ENCODE peak calls at places on chromosomes 5 and 9, in six cellular contexts. One of them, this sample, is unnamed.

GRCh38 chr9:124454791-124455443 is 4.7 kb downstream of the ADGRD2 start:
- DNase-seq in anterior cingulate cortex: no peak
- DNase-seq in GF-D8: no peak
- DNase-seq in CD4-positive, alpha-beta memory T cell: no peak
- DNase-seq in epithelial cell of prostate: no peak
- DNase-seq in stimulated activated CD8-positive, alpha-beta memory T cell treated with anti-CD3 and anti-CD28 coated beads, Interleukin-12 subunit alpha, Interleukin-12 subunit beta, amount 100 ng/mL, for 1 hour: no peak
- DNase-seq in this sample: no peak

GRCh38 chr9:137825324-137825991 is 52.1 kb upstream of the CACNA1B start:
- DNase-seq in anterior cingulate cortex: no peak
- DNase-seq in GF-D8: no peak
- DNase-seq in CD4-positive, alpha-beta memory T cell: no peak
- DNase-seq in epithelial cell of prostate: no peak
- DNase-seq in stimulated activated CD8-positive, alpha-beta memory T cell treated with anti-CD3 and anti-CD28 coated beads, Interleukin-12 subunit alpha, Interleukin-12 subunit beta, amount 100 ng/mL, for 1 hour: no peak
- DNase-seq in this sample: no peak

GRCh38 chr5:160511280-160511929 is 89.8 kb downstream of the PTTG1 start:
- DNase-seq in anterior cingulate cortex: no peak
- DNase-seq in GF-D8: no peak
- DNase-seq in CD4-positive, alpha-beta memory T cell: no peak
- DNase-seq in epithelial cell of prostate: no peak
- DNase-seq in stimulated activated CD8-positive, alpha-beta memory T cell treated with anti-CD3 and anti-CD28 coated beads, Interleukin-12 subunit alpha, Interleukin-12 subunit beta, amount 100 ng/mL, for 1 hour: no peak
- DNase-seq in this sample: no peak

GRCh38 chr9:72169185-72169584 is 19.9 kb downstream of the GDA start:
- DNase-seq in anterior cingulate cortex: no peak
- DNase-seq in GF-D8: no peak
- DNase-seq in CD4-positive, alpha-beta memory T cell: no peak
- DNase-seq in epithelial cell of prostate: no peak
- DNase-seq in stimulated activated CD8-positive, alpha-beta memory T cell treated with anti-CD3 and anti-CD28 coated beads, Interleukin-12 subunit alpha, Interleukin-12 subunit beta, amount 100 ng/mL, for 1 hour: no peak
- DNase-seq in this sample: no peak

GRCh38 chr5:151829370-151829769 is 57.6 kb downstream of the G3BP1 start:
- DNase-seq in anterior cingulate cortex: no peak
- DNase-seq in GF-D8: no peak
- DNase-seq in CD4-positive, alpha-beta memory T cell: no peak
- DNase-seq in epithelial cell of prostate: no peak
- DNase-seq in stimulated activated CD8-positive, alpha-beta memory T cell treated with anti-CD3 and anti-CD28 coated beads, Interleukin-12 subunit alpha, Interleukin-12 subunit beta, amount 100 ng/mL, for 1 hour: no peak
- DNase-seq in this sample: no peak

GRCh38 chr5:142644640-142645361 is 41.1 kb downstream of the FGF1 start:
- DNase-seq in anterior cingulate cortex: peak
- DNase-seq in GF-D8: no peak
- DNase-seq in CD4-positive, alpha-beta memory T cell: no peak
- DNase-seq in epithelial cell of prostate: peak
- DNase-seq in stimulated activated CD8-positive, alpha-beta memory T cell treated with anti-CD3 and anti-CD28 coated beads, Interleukin-12 subunit alpha, Interleukin-12 subunit beta, amount 100 ng/mL, for 1 hour: no peak
- DNase-seq in this sample: peak

GRCh38 chr5:126471875-126472537 is 48.8 kb downstream of the GRAMD2B start:
- DNase-seq in anterior cingulate cortex: no peak
- DNase-seq in GF-D8: no peak
- DNase-seq in CD4-positive, alpha-beta memory T cell: no peak
- DNase-seq in epithelial cell of prostate: no peak
- DNase-seq in stimulated activated CD8-positive, alpha-beta memory T cell treated with anti-CD3 and anti-CD28 coated beads, Interleukin-12 subunit alpha, Interleukin-12 subunit beta, amount 100 ng/mL, for 1 hour: no peak
- DNase-seq in this sample: no peak

GRCh38 chr5:142015781-142016533 is 3.1 kb upstream of the GNPDA1 start:
- DNase-seq in anterior cingulate cortex: no peak
- DNase-seq in GF-D8: peak
- DNase-seq in CD4-positive, alpha-beta memory T cell: peak
- DNase-seq in epithelial cell of prostate: no peak
- DNase-seq in stimulated activated CD8-positive, alpha-beta memory T cell treated with anti-CD3 and anti-CD28 coated beads, Interleukin-12 subunit alpha, Interleukin-12 subunit beta, amount 100 ng/mL, for 1 hour: no peak
- DNase-seq in this sample: no peak

GRCh38 chr5:132764051-132764450 is 13.0 kb downstream of the SEPTIN8 start:
- DNase-seq in anterior cingulate cortex: no peak
- DNase-seq in GF-D8: no peak
- DNase-seq in CD4-positive, alpha-beta memory T cell: no peak
- DNase-seq in epithelial cell of prostate: no peak
- DNase-seq in stimulated activated CD8-positive, alpha-beta memory T cell treated with anti-CD3 and anti-CD28 coated beads, Interleukin-12 subunit alpha, Interleukin-12 subunit beta, amount 100 ng/mL, for 1 hour: no peak
- DNase-seq in this sample: no peak

GRCh38 chr5:115507682-115508081 is 36.9 kb downstream of the FEM1C start:
- DNase-seq in anterior cingulate cortex: no peak
- DNase-seq in GF-D8: no peak
- DNase-seq in CD4-positive, alpha-beta memory T cell: no peak
- DNase-seq in epithelial cell of prostate: no peak
- DNase-seq in stimulated activated CD8-positive, alpha-beta memory T cell treated with anti-CD3 and anti-CD28 coated beads, Interleukin-12 subunit alpha, Interleukin-12 subunit beta, amount 100 ng/mL, for 1 hour: no peak
- DNase-seq in this sample: no peak

GRCh38 chr9:91966503-91966902 is 16.5 kb upstream of the ROR2 start:
- DNase-seq in anterior cingulate cortex: no peak
- DNase-seq in GF-D8: no peak
- DNase-seq in CD4-positive, alpha-beta memory T cell: no peak
- DNase-seq in epithelial cell of prostate: no peak
- DNase-seq in stimulated activated CD8-positive, alpha-beta memory T cell treated with anti-CD3 and anti-CD28 coated beads, Interleukin-12 subunit alpha, Interleukin-12 subunit beta, amount 100 ng/mL, for 1 hour: no peak
- DNase-seq in this sample: no peak

GRCh38 chr5:83149671-83150070 is 72.3 kb downstream of the XRCC4 start:
- DNase-seq in anterior cingulate cortex: no peak
- DNase-seq in GF-D8: no peak
- DNase-seq in CD4-positive, alpha-beta memory T cell: no peak
- DNase-seq in epithelial cell of prostate: no peak
- DNase-seq in stimulated activated CD8-positive, alpha-beta memory T cell treated with anti-CD3 and anti-CD28 coated beads, Interleukin-12 subunit alpha, Interleukin-12 subunit beta, amount 100 ng/mL, for 1 hour: no peak
- DNase-seq in this sample: no peak

GRCh38 chr5:6587171-6587570 is 45.7 kb downstream of the NSUN2 start:
- DNase-seq in anterior cingulate cortex: no peak
- DNase-seq in GF-D8: no peak
- DNase-seq in CD4-positive, alpha-beta memory T cell: no peak
- DNase-seq in epithelial cell of prostate: no peak
- DNase-seq in stimulated activated CD8-positive, alpha-beta memory T cell treated with anti-CD3 and anti-CD28 coated beads, Interleukin-12 subunit alpha, Interleukin-12 subunit beta, amount 100 ng/mL, for 1 hour: no peak
- DNase-seq in this sample: no peak

GRCh38 chr5:145553177-145553576 is 282.0 kb downstream of the PRELID2 start:
- DNase-seq in anterior cingulate cortex: no peak
- DNase-seq in GF-D8: no peak
- DNase-seq in CD4-positive, alpha-beta memory T cell: no peak
- DNase-seq in epithelial cell of prostate: peak
- DNase-seq in stimulated activated CD8-positive, alpha-beta memory T cell treated with anti-CD3 and anti-CD28 coated beads, Interleukin-12 subunit alpha, Interleukin-12 subunit beta, amount 100 ng/mL, for 1 hour: no peak
- DNase-seq in this sample: peak

GRCh38 chr5:173288632-173289031 is 39.6 kb downstream of the STC2 start:
- DNase-seq in anterior cingulate cortex: no peak
- DNase-seq in GF-D8: no peak
- DNase-seq in CD4-positive, alpha-beta memory T cell: no peak
- DNase-seq in epithelial cell of prostate: no peak
- DNase-seq in stimulated activated CD8-positive, alpha-beta memory T cell treated with anti-CD3 and anti-CD28 coated beads, Interleukin-12 subunit alpha, Interleukin-12 subunit beta, amount 100 ng/mL, for 1 hour: no peak
- DNase-seq in this sample: no peak

This sample was measured in keratinocyte.